ENCODE peak calls at places on chromosomes 3 and 15, in nine cellular contexts. One of them, this sample, is unnamed.

GRCh38 chr3:177295116-177295515 is 97.8 kb upstream of the TBL1XR1 start:
- DNase-seq in CD8-positive, alpha-beta T cell: no peak
- DNase-seq in cardiac fibroblast: no peak
- DNase-seq in GM12864: no peak
- DNase-seq in fibroblast of lung: no peak
- DNase-seq in RWPE1: peak
- DNase-seq in brain microvascular endothelial cell: no peak
- DNase-seq in WTC11: no peak
- DNase-seq in BJ: no peak
- DNase-seq in this sample: no peak

GRCh38 chr3:113912551-113913246 is 35.1 kb upstream of the ZDHHC23 start:
- DNase-seq in fibroblast of lung: peak
- DNase-seq in CD8-positive, alpha-beta T cell: no peak
- DNase-seq in WTC11: peak
- DNase-seq in BJ: no peak
- DNase-seq in GM12864: peak
- DNase-seq in brain microvascular endothelial cell: peak
- DNase-seq in cardiac fibroblast: peak
- DNase-seq in RWPE1: peak
- DNase-seq in this sample: no peak

GRCh38 chr3:130963878-130964277 is 62.7 kb downstream of the ASTE1 start:
- DNase-seq in GM12864: no peak
- DNase-seq in brain microvascular endothelial cell: peak
- DNase-seq in WTC11: no peak
- DNase-seq in RWPE1: peak
- DNase-seq in CD8-positive, alpha-beta T cell: no peak
- DNase-seq in cardiac fibroblast: peak
- DNase-seq in fibroblast of lung: peak
- DNase-seq in BJ: peak
- DNase-seq in this sample: no peak

GRCh38 chr15:42933886-42934667 is 13.5 kb upstream of the TTBK2 start:
- DNase-seq in BJ: no peak
- DNase-seq in CD8-positive, alpha-beta T cell: no peak
- DNase-seq in brain microvascular endothelial cell: no peak
- DNase-seq in WTC11: no peak
- DNase-seq in GM12864: no peak
- DNase-seq in cardiac fibroblast: no peak
- DNase-seq in fibroblast of lung: no peak
- DNase-seq in RWPE1: no peak
- DNase-seq in this sample: no peak

GRCh38 chr15:75655911-75656310 is 8.2 kb downstream of the SNX33 start:
- DNase-seq in RWPE1: no peak
- DNase-seq in fibroblast of lung: no peak
- DNase-seq in CD8-positive, alpha-beta T cell: no peak
- DNase-seq in brain microvascular endothelial cell: no peak
- DNase-seq in WTC11: no peak
- DNase-seq in GM12864: no peak
- DNase-seq in BJ: no peak
- DNase-seq in cardiac fibroblast: no peak
- DNase-seq in this sample: no peak

GRCh38 chr3:71341721-71342120 is 241.8 kb downstream of the FOXP1 start:
- DNase-seq in brain microvascular endothelial cell: peak
- DNase-seq in WTC11: no peak
- DNase-seq in cardiac fibroblast: peak
- DNase-seq in BJ: peak
- DNase-seq in GM12864: no peak
- DNase-seq in fibroblast of lung: peak
- DNase-seq in CD8-positive, alpha-beta T cell: no peak
- DNase-seq in RWPE1: peak
- DNase-seq in this sample: no peak

GRCh38 chr15:66039117-66039860 is 170.0 kb downstream of the RAB11A start:
- DNase-seq in WTC11: peak
- DNase-seq in GM12864: no peak
- DNase-seq in BJ: no peak
- DNase-seq in fibroblast of lung: no peak
- DNase-seq in RWPE1: peak
- DNase-seq in brain microvascular endothelial cell: no peak
- DNase-seq in cardiac fibroblast: no peak
- DNase-seq in CD8-positive, alpha-beta T cell: no peak
- DNase-seq in this sample: no peak

GRCh38 chr3:76383781-76384180 is 598.4 kb upstream of the ZNF717 start:
- DNase-seq in RWPE1: no peak
- DNase-seq in WTC11: no peak
- DNase-seq in cardiac fibroblast: no peak
- DNase-seq in brain microvascular endothelial cell: peak
- DNase-seq in CD8-positive, alpha-beta T cell: no peak
- DNase-seq in fibroblast of lung: no peak
- DNase-seq in GM12864: no peak
- DNase-seq in BJ: no peak
- DNase-seq in this sample: no peak

GRCh38 chr15:88535607-88536313 is 10.7 kb downstream of the DET1 start:
- DNase-seq in brain microvascular endothelial cell: no peak
- DNase-seq in fibroblast of lung: no peak
- DNase-seq in WTC11: no peak
- DNase-seq in GM12864: no peak
- DNase-seq in cardiac fibroblast: no peak
- DNase-seq in RWPE1: no peak
- DNase-seq in CD8-positive, alpha-beta T cell: no peak
- DNase-seq in BJ: no peak
- DNase-seq in this sample: no peak

GRCh38 chr3:9147215-9147895 is 102.1 kb downstream of the SRGAP3 start:
- DNase-seq in cardiac fibroblast: no peak
- DNase-seq in brain microvascular endothelial cell: no peak
- DNase-seq in GM12864: peak
- DNase-seq in RWPE1: no peak
- DNase-seq in CD8-positive, alpha-beta T cell: no peak
- DNase-seq in BJ: no peak
- DNase-seq in fibroblast of lung: no peak
- DNase-seq in WTC11: no peak
- DNase-seq in this sample: no peak

GRCh38 chr3:48187579-48188265 is 495 bp downstream of the CDC25A start:
- DNase-seq in cardiac fibroblast: peak
- DNase-seq in brain microvascular endothelial cell: no peak
- DNase-seq in BJ: no peak
- DNase-seq in GM12864: no peak
- DNase-seq in RWPE1: peak
- DNase-seq in WTC11: no peak
- DNase-seq in CD8-positive, alpha-beta T cell: peak
- DNase-seq in fibroblast of lung: peak
- DNase-seq in this sample: no peak

GRCh38 chr3:149506540-149506939 is 32.0 kb downstream of the TM4SF4 start:
- DNase-seq in RWPE1: no peak
- DNase-seq in WTC11: no peak
- DNase-seq in fibroblast of lung: no peak
- DNase-seq in brain microvascular endothelial cell: peak
- DNase-seq in cardiac fibroblast: peak
- DNase-seq in GM12864: no peak
- DNase-seq in BJ: no peak
- DNase-seq in CD8-positive, alpha-beta T cell: no peak
- DNase-seq in this sample: no peak

GRCh38 chr3:36591959-36592358 is 172.4 kb downstream of the DCLK3 start:
- DNase-seq in GM12864: no peak
- DNase-seq in brain microvascular endothelial cell: peak
- DNase-seq in RWPE1: no peak
- DNase-seq in BJ: no peak
- DNase-seq in cardiac fibroblast: peak
- DNase-seq in CD8-positive, alpha-beta T cell: no peak
- DNase-seq in fibroblast of lung: peak
- DNase-seq in WTC11: no peak
- DNase-seq in this sample: no peak

GRCh38 chr3:24479816-24480215 is 14.8 kb downstream of the THRB start:
- DNase-seq in fibroblast of lung: no peak
- DNase-seq in cardiac fibroblast: no peak
- DNase-seq in BJ: no peak
- DNase-seq in WTC11: no peak
- DNase-seq in GM12864: no peak
- DNase-seq in CD8-positive, alpha-beta T cell: no peak
- DNase-seq in RWPE1: no peak
- DNase-seq in brain microvascular endothelial cell: no peak
- DNase-seq in this sample: no peak

GRCh38 chr3:58353722-58354553 is 21.2 kb downstream of the PXK start:
- DNase-seq in WTC11: no peak
- DNase-seq in cardiac fibroblast: peak
- DNase-seq in brain microvascular endothelial cell: no peak
- DNase-seq in CD8-positive, alpha-beta T cell: no peak
- DNase-seq in fibroblast of lung: no peak
- DNase-seq in RWPE1: no peak
- DNase-seq in BJ: no peak
- DNase-seq in GM12864: no peak
- DNase-seq in this sample: no peak

DNA sequence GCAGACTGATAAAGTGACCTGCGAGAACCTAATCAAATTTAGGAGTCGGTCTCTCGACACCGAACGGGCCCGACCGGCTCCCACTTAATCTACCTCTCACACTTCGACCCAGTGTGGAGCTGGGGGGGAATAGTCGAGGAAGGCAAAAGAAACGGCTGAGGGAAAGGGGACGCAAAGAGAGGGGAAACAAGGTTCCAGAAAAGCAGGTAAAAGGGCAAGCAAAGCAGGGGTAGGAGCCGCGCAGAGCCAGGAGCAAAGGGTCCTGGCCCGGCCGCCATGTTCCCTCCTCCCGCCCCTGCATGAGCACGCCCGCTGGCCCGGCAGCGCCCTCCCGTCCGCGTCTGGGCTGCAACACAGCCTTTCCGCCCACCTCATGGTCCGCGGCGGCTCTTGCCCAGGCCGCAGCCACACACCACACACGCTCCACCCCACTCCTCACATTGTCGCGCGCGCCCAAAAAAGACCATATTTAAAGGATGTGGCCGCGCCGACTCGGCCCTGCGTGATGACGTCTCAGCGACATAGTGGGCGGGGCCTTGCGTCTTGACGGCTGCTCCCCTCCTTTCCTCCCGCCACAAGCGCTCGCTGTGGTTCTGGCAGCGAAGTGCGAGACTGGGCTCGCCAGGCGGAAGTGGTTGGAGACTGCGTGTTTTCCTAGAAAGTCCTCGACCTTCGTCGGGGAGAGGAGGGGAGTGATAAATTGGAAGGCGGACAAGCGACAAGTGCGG is at the start of gene ICE2:
- DNase-seq in RWPE1: peak
- DNase-seq in fibroblast of lung: peak
- DNase-seq in cardiac fibroblast: peak
- DNase-seq in brain microvascular endothelial cell: peak
- DNase-seq in CD8-positive, alpha-beta T cell: peak
- DNase-seq in GM12864: peak
- DNase-seq in BJ: peak
- DNase-seq in WTC11: peak
- DNase-seq in this sample: peak
- TF ChIP-seq CTCF in RWPE1: no peak
- TF ChIP-seq CTCF in fibroblast of lung: no peak
- TF ChIP-seq CTCF in cardiac fibroblast: no peak
- TF ChIP-seq CTCF in brain microvascular endothelial cell: no peak
- TF ChIP-seq CTCF in CD8-positive, alpha-beta T cell: no peak
- TF ChIP-seq CTCF in GM12864: no peak
- TF ChIP-seq CTCF in BJ: peak
- TF ChIP-seq CTCF in WTC11: no peak
- TF ChIP-seq CTCF in this sample: no peak

GRCh38 chr15:94070341-94071275 is 160.8 kb upstream of the MCTP2 start:
- DNase-seq in WTC11: peak
- DNase-seq in cardiac fibroblast: no peak
- DNase-seq in CD8-positive, alpha-beta T cell: no peak
- DNase-seq in RWPE1: no peak
- DNase-seq in BJ: peak
- DNase-seq in fibroblast of lung: peak
- DNase-seq in GM12864: no peak
- DNase-seq in brain microvascular endothelial cell: peak
- DNase-seq in this sample: peak
- TF ChIP-seq CTCF in WTC11: no peak
- TF ChIP-seq CTCF in cardiac fibroblast: no peak
- TF ChIP-seq CTCF in CD8-positive, alpha-beta T cell: no peak
- TF ChIP-seq CTCF in RWPE1: no peak
- TF ChIP-seq CTCF in BJ: no peak
- TF ChIP-seq CTCF in fibroblast of lung: no peak
- TF ChIP-seq CTCF in GM12864: no peak
- TF ChIP-seq CTCF in brain microvascular endothelial cell: no peak
- TF ChIP-seq CTCF in this sample: no peak

DNA sequence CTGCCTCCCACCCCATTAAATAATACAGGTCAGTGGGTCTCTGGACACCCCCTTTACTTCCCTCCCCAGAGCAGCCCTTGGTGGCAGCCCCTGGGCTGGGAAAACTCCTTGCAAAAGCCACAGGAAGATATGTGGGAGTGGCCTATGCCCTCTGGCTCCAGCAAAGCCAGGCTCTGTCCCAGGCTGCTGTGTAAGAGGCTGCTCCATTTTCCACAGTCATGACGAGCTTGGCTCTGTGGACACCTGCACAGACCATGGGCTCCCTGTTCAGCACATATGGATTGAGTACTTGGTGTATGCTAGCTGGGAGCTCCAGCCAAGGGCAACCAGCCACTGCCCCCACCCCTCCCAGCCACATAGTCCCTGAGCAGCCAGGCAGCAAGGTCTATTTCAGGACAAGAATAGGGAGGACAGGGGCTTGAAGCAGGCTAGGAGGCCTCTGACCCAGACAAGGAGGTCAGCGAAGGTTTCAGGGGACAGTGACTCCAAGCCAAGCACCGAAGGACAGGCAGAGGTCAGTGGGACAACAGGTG is 12.9 kb downstream of the CACNA2D2 start:
- DNase-seq in GM12864: no peak
- DNase-seq in fibroblast of lung: no peak
- DNase-seq in WTC11: no peak
- DNase-seq in brain microvascular endothelial cell: no peak
- DNase-seq in cardiac fibroblast: no peak
- DNase-seq in RWPE1: no peak
- DNase-seq in BJ: no peak
- DNase-seq in CD8-positive, alpha-beta T cell: no peak
- DNase-seq in this sample: no peak
- TF ChIP-seq CTCF in GM12864: no peak
- TF ChIP-seq CTCF in fibroblast of lung: no peak
- TF ChIP-seq CTCF in WTC11: no peak
- TF ChIP-seq CTCF in brain microvascular endothelial cell: no peak
- TF ChIP-seq CTCF in cardiac fibroblast: no peak
- TF ChIP-seq CTCF in RWPE1: no peak
- TF ChIP-seq CTCF in BJ: no peak
- TF ChIP-seq CTCF in CD8-positive, alpha-beta T cell: no peak
- TF ChIP-seq CTCF in this sample: no peak

GRCh38 chr3:39052613-39053012 is 797 bp downstream of the WDR48 start:
- DNase-seq in cardiac fibroblast: peak
- DNase-seq in RWPE1: no peak
- DNase-seq in fibroblast of lung: no peak
- DNase-seq in BJ: no peak
- DNase-seq in WTC11: no peak
- DNase-seq in brain microvascular endothelial cell: no peak
- DNase-seq in GM12864: no peak
- DNase-seq in CD8-positive, alpha-beta T cell: no peak
- DNase-seq in this sample: no peak
- TF ChIP-seq CTCF in cardiac fibroblast: no peak
- TF ChIP-seq CTCF in RWPE1: no peak
- TF ChIP-seq CTCF in fibroblast of lung: no peak
- TF ChIP-seq CTCF in BJ: no peak
- TF ChIP-seq CTCF in WTC11: no peak
- TF ChIP-seq CTCF in brain microvascular endothelial cell: no peak
- TF ChIP-seq CTCF in GM12864: no peak
- TF ChIP-seq CTCF in CD8-positive, alpha-beta T cell: no peak
- TF ChIP-seq CTCF in this sample: no peak